ENCODE peak calls at places on chromosome 11, in six cellular contexts. G is K562, C is HCT116, J is endothelial cell of umbilical vein, B is H1, T is HepG2. U is an unnamed sample.
A peak's percentile ranks its signal among the peaks of the same experiment; 100 is the strongest.

GRCh38 chr11:31805037-31805628 is 6.0 kb downstream of the PAX6 start:
- DNase-seq in B (no peak), G (no peak), T (no peak), J (no peak), C (no peak), U (no peak)

GRCh38 chr11:122706689-122707088 is 51.2 kb downstream of the UBASH3B start:
- DNase-seq in G (no peak), J (no peak), B (no peak), T (peak; percentile 77), C (no peak), U (no peak)

GRCh38 chr11:77619576-77620198 is 17.9 kb downstream of the CLNS1A start:
- DNase-seq in G (no peak), C (peak; percentile 44), T (peak; percentile 50), B (no peak), J (peak; percentile 57), U (no peak)

GRCh38 chr11:3939651-3940190 is 84.3 kb downstream of the STIM1 start:
- DNase-seq in B (no peak), C (no peak), G (no peak), J (no peak), T (no peak), U (no peak)

GRCh38 chr11:19316434-19316833 is 75.7 kb upstream of the E2F8 start:
- DNase-seq in B (no peak), C (no peak), J (no peak), T (no peak), G (no peak), U (no peak)

GRCh38 chr11:71067753-71068152 is 184.6 kb downstream of the SHANK2 start:
- DNase-seq in C (no peak), J (no peak), G (no peak), T (no peak), B (no peak), U (no peak)

GRCh38 chr11:35781342-35782171 is 119.0 kb downstream of the TRIM44 start:
- DNase-seq in C (no peak), T (no peak), J (no peak), G (no peak), B (no peak), U (no peak)

GRCh38 chr11:132576706-132577105 is 955.6 kb downstream of the OPCML start:
- DNase-seq in G (no peak), C (no peak), J (no peak), B (peak; percentile 10), T (no peak), U (no peak)

GRCh38 chr11:115759622-115760527 is 255.7 kb upstream of the CADM1 start:
- DNase-seq in J (no peak), T (no peak), C (no peak), G (no peak), B (no peak), U (no peak)

GRCh38 chr11:111913031-111913861 is 712 bp downstream of the HSPB2 start:
- DNase-seq in G (peak; percentile 37), B (no peak), T (no peak), C (no peak), J (no peak), U (no peak)
- TF ChIP-seq POLR2AphosphoS5 in G (no peak), B (no peak), T (no peak), C (no peak), J (no peak), U (no peak)

GRCh38 chr11:64758330-64759079 is 1.3 kb downstream of the PYGM start:
- DNase-seq in J (no peak), T (no peak), G (no peak), C (no peak), B (no peak), U (no peak)

GRCh38 chr11:64759131-64759721 is 548 bp downstream of the PYGM start:
- DNase-seq in G (no peak), C (no peak), B (no peak), J (no peak), T (peak; percentile 50), U (no peak)

GRCh38 chr11:64759722-64760719 is at the start of gene PYGM:
- DNase-seq in C (no peak), T (no peak), J (no peak), B (peak; percentile 77), G (peak; percentile 36), U (no peak)

GRCh38 chr11:64755681-64756361 is 4.0 kb downstream of the PYGM start:
- DNase-seq in J (no peak), G (no peak), B (no peak), T (no peak), C (no peak), U (no peak)

GRCh38 chr11:64757549-64758329 is 2.0 kb downstream of the PYGM start:
- DNase-seq in T (no peak), G (no peak), C (no peak), B (no peak), J (no peak), U (no peak)
- H3K9ac ChIP-seq in T (no peak overlapping the region), G (no peak overlapping the region), C (no peak overlapping the region), B (no peak overlapping the region), J (no peak overlapping the region), U (no peak overlapping the region)

GRCh38 chr11:119121008-119121810 is at the start of gene HINFP:
- DNase-seq in J (peak; percentile 100), G (peak; percentile 97), C (peak; percentile 97), B (peak; percentile 98), T (peak; percentile 97), U (peak; percentile 89)
- TF ChIP-seq POLR2AphosphoS5 in J (peak; percentile 82), G (peak; percentile 8), C (peak; percentile 87), B (peak; percentile 87), T (peak; percentile 85), U (peak; percentile 80)

DNA sequence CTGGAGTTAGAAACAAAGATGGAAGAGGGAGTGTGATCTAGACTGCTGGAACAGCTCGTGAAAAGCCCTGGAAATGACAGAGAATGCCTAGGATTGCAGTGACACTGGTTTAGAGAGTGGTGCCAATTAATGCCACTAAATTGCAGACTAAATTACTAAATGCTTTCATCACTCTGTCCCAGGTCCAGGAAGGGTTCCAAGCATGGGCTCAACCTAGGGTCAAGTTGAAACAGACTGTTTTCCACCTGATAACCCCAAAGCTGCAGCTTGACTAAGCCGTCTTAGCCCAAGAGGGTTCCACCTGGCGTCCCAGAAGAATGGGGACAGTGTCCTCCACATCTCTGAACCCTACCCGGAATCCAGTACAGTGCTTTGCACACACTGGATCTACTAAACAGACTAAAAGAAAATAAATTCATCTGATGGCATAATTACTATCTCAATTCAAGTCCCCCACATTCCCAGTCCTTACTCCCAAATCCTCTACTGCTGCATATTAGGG is 1.1 kb upstream of the CRY2 start:
- DNase-seq in G (no peak), C (no peak), T (no peak), J (no peak), B (no peak), U (no peak)
- H3K9ac ChIP-seq in G (no peak overlapping the region), C (peak overlapping the region; percentile 49), T (no peak overlapping the region), J (no peak overlapping the region), B (no peak overlapping the region), U (no peak overlapping the region)

DNA sequence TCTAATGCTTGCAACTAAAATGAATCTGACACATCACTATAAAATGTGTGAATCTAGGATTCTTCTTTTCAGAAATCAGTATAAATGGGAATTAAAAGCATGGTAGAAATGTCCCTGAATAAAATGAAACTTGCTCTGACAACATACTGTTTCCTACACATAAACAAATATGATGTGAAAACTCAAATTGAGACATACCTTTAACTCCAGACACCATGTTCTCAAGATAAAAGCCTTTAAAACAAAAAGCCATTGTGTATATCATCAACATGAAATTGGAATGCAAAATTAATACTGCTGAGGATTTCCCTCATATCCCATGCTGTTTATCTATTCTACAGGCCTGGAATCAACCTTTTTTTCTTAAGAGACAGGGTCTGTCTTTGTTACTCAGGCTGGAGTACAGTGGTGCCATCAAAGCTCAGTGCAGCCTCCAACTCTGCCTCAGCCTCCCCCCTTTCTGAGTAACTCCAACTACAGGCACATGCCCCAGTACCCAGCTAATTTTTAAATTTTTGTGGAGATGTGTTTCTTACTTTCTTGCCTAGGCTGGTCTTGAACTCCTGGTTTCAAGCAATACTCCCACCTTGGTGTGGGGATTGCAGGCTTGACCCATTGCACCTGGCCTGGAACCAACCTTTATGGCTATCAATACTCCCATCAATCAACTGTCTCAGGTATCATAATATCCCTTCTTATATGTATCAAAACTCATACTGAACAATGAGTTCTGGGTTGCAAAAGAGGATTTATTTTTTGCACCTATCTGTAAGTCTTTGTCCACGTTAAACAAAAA is 6.7 kb downstream of the TAF1D start:
- DNase-seq in B (no peak), G (no peak), T (no peak), C (no peak), J (no peak), U (no peak)
- TF ChIP-seq POLR2AphosphoS5 in B (peak; percentile 77), G (peak; percentile 50), T (peak; percentile 50), C (peak; percentile 45), J (no peak), U (peak; percentile 43)

GRCh38 chr11:27039873-27040272 is 742 bp upstream of the BBOX1 start:
- DNase-seq in T (no peak), J (no peak), C (no peak), G (no peak), B (no peak), U (no peak)
- H3K9ac ChIP-seq in T (no peak overlapping the region), J (no peak overlapping the region), C (no peak overlapping the region), G (no peak overlapping the region), B (no peak overlapping the region), U (no peak overlapping the region)

DNA sequence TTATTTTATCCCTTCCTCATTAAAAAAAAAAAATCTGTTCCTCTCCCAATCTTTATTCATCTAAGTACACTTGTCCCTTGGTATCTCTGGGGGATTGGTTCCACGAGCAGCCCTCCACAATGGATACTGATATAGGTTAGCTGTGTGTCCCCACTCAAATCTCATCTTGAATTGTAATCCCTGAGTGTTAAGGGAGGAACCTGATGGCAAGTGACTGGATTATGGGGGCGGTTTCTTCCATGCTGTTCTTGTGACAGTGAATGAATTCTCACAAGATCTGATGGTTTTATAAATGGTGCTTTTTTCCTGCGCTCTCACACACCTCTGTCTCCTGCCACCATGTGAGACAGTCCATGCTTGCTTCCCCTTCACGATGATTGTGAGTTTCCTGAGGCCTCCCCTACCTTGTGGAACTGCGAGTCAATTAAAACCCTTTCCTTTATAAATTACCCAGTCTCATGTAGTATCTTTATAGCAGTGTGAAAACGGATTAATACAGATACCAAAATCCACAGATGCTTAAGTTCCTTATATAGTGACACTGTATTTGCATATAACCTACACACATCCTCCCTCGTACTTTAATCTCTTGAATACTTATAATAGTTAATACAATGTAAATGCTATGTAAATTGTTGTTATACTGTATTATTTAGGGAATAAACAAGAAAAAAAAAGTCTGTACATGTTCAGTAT is 62.0 kb downstream of the PACS1 start:
- DNase-seq in C (no peak), G (no peak), T (no peak), B (no peak), J (no peak), U (no peak)
- TF ChIP-seq POLR2AphosphoS5 in C (no peak), G (no peak), T (no peak), B (no peak), J (no peak), U (no peak)